ENCODE peak calls at places on chromosomes 3 and 15, in five cellular contexts. Z is lung microvascular endothelial cell; T is central memory CD4-positive, alpha-beta T cell; Q is NCI-H1417; G is RWPE1. W is an unnamed sample.

GRCh38 chr3:51931756-51932155 is 9.9 kb downstream of the RRP9 start:
- DNase-seq in Q (no peak), T (no peak), G (no peak), Z (no peak), W (no peak)

GRCh38 chr3:127697531-127698240 is 24.9 kb downstream of the ABTB1 start:
- DNase-seq in Z (peak; percentile 75), T (peak; percentile 40), G (peak; percentile 71), Q (peak; percentile 58), W (peak; percentile 71)

GRCh38 chr3:122674339-122674738 is 6.3 kb upstream of the PARP14 start:
- DNase-seq in T (no peak), Z (no peak), G (no peak), Q (no peak), W (no peak)

GRCh38 chr15:51621155-51621554 is 1.4 kb downstream of the DMXL2 start:
- DNase-seq in Z (no peak), T (no peak), Q (no peak), G (no peak), W (no peak)

GRCh38 chr3:27752926-27753325 is 30.8 kb upstream of the EOMES start:
- DNase-seq in G (no peak), T (peak; percentile 18), Z (no peak), Q (no peak), W (no peak)

GRCh38 chr3:177195242-177195940 is 1.9 kb downstream of the TBL1XR1 start:
- DNase-seq in G (peak; percentile 34), T (peak; percentile 20), Q (peak; percentile 77), Z (peak; percentile 23), W (no peak)

GRCh38 chr3:25653322-25653721 is 11.4 kb downstream of the TOP2B start:
- DNase-seq in Z (no peak), T (no peak), G (no peak), Q (no peak), W (no peak)

GRCh38 chr15:75659928-75660645 is 12.4 kb downstream of the SNX33 start:
- DNase-seq in T (no peak), Q (peak; percentile 19), Z (no peak), G (no peak), W (no peak)

GRCh38 chr3:129398803-129399144 is 29.7 kb downstream of the EFCAB12 start:
- DNase-seq in T (peak; percentile 7), Z (peak; percentile 53), Q (peak; percentile 67), G (peak; percentile 29), W (no peak)

GRCh38 chr3:186070996-186071395 is 37.9 kb downstream of the ETV5 start:
- DNase-seq in G (no peak), T (no peak), Q (no peak), Z (no peak), W (no peak)